ENCODE peak calls at places on chromosomes 13 and 19, in six cellular contexts. One of them, this sample, is unnamed.
A peak's percentile ranks its signal among the peaks of the same experiment; 100 is the strongest.

GRCh38 chr13:49454388-49455015 is 10.4 kb downstream of the SETDB2 start:
- DNase-seq in LoVo: no peak
- DNase-seq in NCI-H187: no peak
- DNase-seq in prostate gland: no peak
- DNase-seq in Karpas-422: no peak
- DNase-seq in stimulated activated CD4-positive, alpha-beta T cell treated with anti-CD3 and anti-CD28 coated beads, TNF-alpha, amount 100 ng/mL, for 4 hours: no peak
- DNase-seq in this sample: no peak

GRCh38 chr19:24053601-24054000 is 33.4 kb upstream of the ZNF254 start:
- DNase-seq in LoVo: no peak
- DNase-seq in NCI-H187: no peak
- DNase-seq in prostate gland: no peak
- DNase-seq in Karpas-422: no peak
- DNase-seq in stimulated activated CD4-positive, alpha-beta T cell treated with anti-CD3 and anti-CD28 coated beads, TNF-alpha, amount 100 ng/mL, for 4 hours: no peak
- DNase-seq in this sample: no peak

GRCh38 chr13:41107584-41108014 is 25.0 kb downstream of the KBTBD6 start:
- DNase-seq in LoVo: no peak
- DNase-seq in NCI-H187: no peak
- DNase-seq in prostate gland: no peak
- DNase-seq in Karpas-422: no peak
- DNase-seq in stimulated activated CD4-positive, alpha-beta T cell treated with anti-CD3 and anti-CD28 coated beads, TNF-alpha, amount 100 ng/mL, for 4 hours: no peak
- DNase-seq in this sample: no peak

GRCh38 chr19:49395581-49396407 is 7.7 kb downstream of the KASH5 start:
- DNase-seq in LoVo: no peak
- DNase-seq in NCI-H187: no peak
- DNase-seq in prostate gland: no peak
- DNase-seq in Karpas-422: no peak
- DNase-seq in stimulated activated CD4-positive, alpha-beta T cell treated with anti-CD3 and anti-CD28 coated beads, TNF-alpha, amount 100 ng/mL, for 4 hours: no peak
- DNase-seq in this sample: no peak

GRCh38 chr19:3606174-3606689 is 443 bp downstream of the TBXA2R start:
- DNase-seq in LoVo: peak; percentile 68
- DNase-seq in NCI-H187: no peak
- DNase-seq in prostate gland: peak; percentile 47
- DNase-seq in Karpas-422: no peak
- DNase-seq in stimulated activated CD4-positive, alpha-beta T cell treated with anti-CD3 and anti-CD28 coated beads, TNF-alpha, amount 100 ng/mL, for 4 hours: no peak
- DNase-seq in this sample: no peak

GRCh38 chr13:22024381-22024994 is 353.6 kb downstream of the FGF9 start:
- DNase-seq in LoVo: no peak
- DNase-seq in NCI-H187: no peak
- DNase-seq in prostate gland: no peak
- DNase-seq in Karpas-422: no peak
- DNase-seq in stimulated activated CD4-positive, alpha-beta T cell treated with anti-CD3 and anti-CD28 coated beads, TNF-alpha, amount 100 ng/mL, for 4 hours: no peak
- DNase-seq in this sample: no peak

GRCh38 chr13:80131204-80131603 is 209.7 kb downstream of the SPRY2 start:
- DNase-seq in LoVo: peak; percentile 72
- DNase-seq in NCI-H187: no peak
- DNase-seq in prostate gland: no peak
- DNase-seq in Karpas-422: no peak
- DNase-seq in stimulated activated CD4-positive, alpha-beta T cell treated with anti-CD3 and anti-CD28 coated beads, TNF-alpha, amount 100 ng/mL, for 4 hours: no peak
- DNase-seq in this sample: no peak

GRCh38 chr19:15276620-15277019 is 44.4 kb upstream of the EPHX3 start:
- DNase-seq in LoVo: no peak
- DNase-seq in NCI-H187: no peak
- DNase-seq in prostate gland: no peak
- DNase-seq in Karpas-422: no peak
- DNase-seq in stimulated activated CD4-positive, alpha-beta T cell treated with anti-CD3 and anti-CD28 coated beads, TNF-alpha, amount 100 ng/mL, for 4 hours: no peak
- DNase-seq in this sample: no peak

GRCh38 chr19:48966541-48967345 is 1.6 kb downstream of the FTL start:
- DNase-seq in LoVo: no peak
- DNase-seq in NCI-H187: no peak
- DNase-seq in prostate gland: no peak
- DNase-seq in Karpas-422: peak; percentile 80
- DNase-seq in stimulated activated CD4-positive, alpha-beta T cell treated with anti-CD3 and anti-CD28 coated beads, TNF-alpha, amount 100 ng/mL, for 4 hours: no peak
- DNase-seq in this sample: no peak

GRCh38 chr19:43699506-43700367 is 16.1 kb upstream of the IRGC start:
- DNase-seq in LoVo: no peak
- DNase-seq in NCI-H187: no peak
- DNase-seq in prostate gland: no peak
- DNase-seq in Karpas-422: no peak
- DNase-seq in stimulated activated CD4-positive, alpha-beta T cell treated with anti-CD3 and anti-CD28 coated beads, TNF-alpha, amount 100 ng/mL, for 4 hours: no peak
- DNase-seq in this sample: no peak

This sample was measured in NCI-H2107.